ENCODE peak calls at places on chromosomes 16 and 17, in nine cellular contexts. One of them, this sample, is unnamed.
A peak's percentile ranks its signal among the peaks of the same experiment; 100 is the strongest.

GRCh38 chr16:56614549-56614991 is 6.2 kb downstream of the MT2A start:
- DNase-seq in endothelial cell: no peak
- DNase-seq in epithelial cell of esophagus: peak; percentile 80
- DNase-seq in SK-N-SH: no peak
- DNase-seq in CD4-positive, alpha-beta T cell: no peak
- DNase-seq in ascending aorta: no peak
- DNase-seq in activated CD8-positive, alpha-beta T cell treated with anti-CD3 and anti-CD28 coated beads for 36 hours: peak; percentile 72
- DNase-seq in progenitor cell of endocrine pancreas: no peak
- DNase-seq in GM23338: no peak
- DNase-seq in this sample: no peak

GRCh38 chr17:951388-952132 is 28.0 kb downstream of the NXN start:
- DNase-seq in ascending aorta: no peak
- DNase-seq in endothelial cell: peak; percentile 43
- DNase-seq in SK-N-SH: no peak
- DNase-seq in GM23338: peak; percentile 85
- DNase-seq in progenitor cell of endocrine pancreas: peak; percentile 56
- DNase-seq in CD4-positive, alpha-beta T cell: no peak
- DNase-seq in activated CD8-positive, alpha-beta T cell treated with anti-CD3 and anti-CD28 coated beads for 36 hours: no peak
- DNase-seq in epithelial cell of esophagus: peak; percentile 63
- DNase-seq in this sample: no peak

GRCh38 chr17:80347536-80347935 is 67.4 kb upstream of the ENDOV start:
- DNase-seq in GM23338: no peak
- DNase-seq in ascending aorta: no peak
- DNase-seq in SK-N-SH: no peak
- DNase-seq in CD4-positive, alpha-beta T cell: no peak
- DNase-seq in progenitor cell of endocrine pancreas: no peak
- DNase-seq in epithelial cell of esophagus: no peak
- DNase-seq in endothelial cell: no peak
- DNase-seq in activated CD8-positive, alpha-beta T cell treated with anti-CD3 and anti-CD28 coated beads for 36 hours: no peak
- DNase-seq in this sample: no peak

GRCh38 chr17:61251939-61252865 is 147.4 kb upstream of the TBX2 start:
- DNase-seq in SK-N-SH: peak; percentile 42
- DNase-seq in progenitor cell of endocrine pancreas: no peak
- DNase-seq in CD4-positive, alpha-beta T cell: no peak
- DNase-seq in epithelial cell of esophagus: no peak
- DNase-seq in endothelial cell: no peak
- DNase-seq in activated CD8-positive, alpha-beta T cell treated with anti-CD3 and anti-CD28 coated beads for 36 hours: no peak
- DNase-seq in GM23338: no peak
- DNase-seq in ascending aorta: peak; percentile 90
- DNase-seq in this sample: peak; percentile 99

GRCh38 chr17:19387921-19388521 is 1.0 kb upstream of the MFAP4 start:
- DNase-seq in progenitor cell of endocrine pancreas: no peak
- DNase-seq in SK-N-SH: no peak
- DNase-seq in GM23338: no peak
- DNase-seq in CD4-positive, alpha-beta T cell: no peak
- DNase-seq in epithelial cell of esophagus: peak; percentile 41
- DNase-seq in endothelial cell: no peak
- DNase-seq in ascending aorta: no peak
- DNase-seq in activated CD8-positive, alpha-beta T cell treated with anti-CD3 and anti-CD28 coated beads for 36 hours: no peak
- DNase-seq in this sample: peak; percentile 40

GRCh38 chr16:85213926-85214294 is 101.6 kb upstream of the CIBAR2 start:
- DNase-seq in progenitor cell of endocrine pancreas: no peak
- DNase-seq in GM23338: no peak
- DNase-seq in epithelial cell of esophagus: no peak
- DNase-seq in SK-N-SH: no peak
- DNase-seq in CD4-positive, alpha-beta T cell: no peak
- DNase-seq in activated CD8-positive, alpha-beta T cell treated with anti-CD3 and anti-CD28 coated beads for 36 hours: no peak
- DNase-seq in ascending aorta: no peak
- DNase-seq in endothelial cell: no peak
- DNase-seq in this sample: no peak

GRCh38 chr16:7997966-7998365 is 592.3 kb downstream of the TMEM114 start:
- DNase-seq in progenitor cell of endocrine pancreas: no peak
- DNase-seq in CD4-positive, alpha-beta T cell: no peak
- DNase-seq in activated CD8-positive, alpha-beta T cell treated with anti-CD3 and anti-CD28 coated beads for 36 hours: no peak
- DNase-seq in ascending aorta: no peak
- DNase-seq in epithelial cell of esophagus: no peak
- DNase-seq in endothelial cell: no peak
- DNase-seq in GM23338: no peak
- DNase-seq in SK-N-SH: no peak
- DNase-seq in this sample: no peak

GRCh38 chr17:47807421-47807820 is 14.2 kb downstream of the OSBPL7 start:
- DNase-seq in SK-N-SH: peak; percentile 16
- DNase-seq in ascending aorta: no peak
- DNase-seq in GM23338: no peak
- DNase-seq in epithelial cell of esophagus: no peak
- DNase-seq in CD4-positive, alpha-beta T cell: no peak
- DNase-seq in endothelial cell: no peak
- DNase-seq in progenitor cell of endocrine pancreas: no peak
- DNase-seq in activated CD8-positive, alpha-beta T cell treated with anti-CD3 and anti-CD28 coated beads for 36 hours: no peak
- DNase-seq in this sample: no peak

GRCh38 chr16:23907457-23907902 is 71.7 kb downstream of the PRKCB start:
- DNase-seq in CD4-positive, alpha-beta T cell: no peak
- DNase-seq in SK-N-SH: no peak
- DNase-seq in ascending aorta: no peak
- DNase-seq in endothelial cell: no peak
- DNase-seq in progenitor cell of endocrine pancreas: no peak
- DNase-seq in GM23338: no peak
- DNase-seq in epithelial cell of esophagus: no peak
- DNase-seq in activated CD8-positive, alpha-beta T cell treated with anti-CD3 and anti-CD28 coated beads for 36 hours: no peak
- DNase-seq in this sample: no peak

GRCh38 chr17:1759529-1759928 is 2.3 kb upstream of the SERPINF1 start:
- DNase-seq in GM23338: no peak
- DNase-seq in SK-N-SH: no peak
- DNase-seq in epithelial cell of esophagus: peak; percentile 82
- DNase-seq in ascending aorta: no peak
- DNase-seq in endothelial cell: no peak
- DNase-seq in activated CD8-positive, alpha-beta T cell treated with anti-CD3 and anti-CD28 coated beads for 36 hours: no peak
- DNase-seq in progenitor cell of endocrine pancreas: no peak
- DNase-seq in CD4-positive, alpha-beta T cell: no peak
- DNase-seq in this sample: no peak

GRCh38 chr17:56658648-56659047 is 65.1 kb downstream of the NOG start:
- DNase-seq in SK-N-SH: no peak
- DNase-seq in CD4-positive, alpha-beta T cell: no peak
- DNase-seq in epithelial cell of esophagus: peak; percentile 48
- DNase-seq in progenitor cell of endocrine pancreas: no peak
- DNase-seq in ascending aorta: no peak
- DNase-seq in endothelial cell: no peak
- DNase-seq in GM23338: no peak
- DNase-seq in activated CD8-positive, alpha-beta T cell treated with anti-CD3 and anti-CD28 coated beads for 36 hours: no peak
- DNase-seq in this sample: no peak

GRCh38 chr16:65070831-65071230 is 51.0 kb downstream of the CDH11 start:
- DNase-seq in ascending aorta: peak; percentile 26
- DNase-seq in progenitor cell of endocrine pancreas: no peak
- DNase-seq in GM23338: peak; percentile 13
- DNase-seq in CD4-positive, alpha-beta T cell: no peak
- DNase-seq in SK-N-SH: peak; percentile 15
- DNase-seq in epithelial cell of esophagus: peak; percentile 90
- DNase-seq in activated CD8-positive, alpha-beta T cell treated with anti-CD3 and anti-CD28 coated beads for 36 hours: no peak
- DNase-seq in endothelial cell: no peak
- DNase-seq in this sample: peak; percentile 86

GRCh38 chr16:87050142-87050541 is 267.1 kb downstream of the C16orf95 start:
- DNase-seq in endothelial cell: no peak
- DNase-seq in epithelial cell of esophagus: no peak
- DNase-seq in activated CD8-positive, alpha-beta T cell treated with anti-CD3 and anti-CD28 coated beads for 36 hours: no peak
- DNase-seq in progenitor cell of endocrine pancreas: no peak
- DNase-seq in SK-N-SH: no peak
- DNase-seq in GM23338: no peak
- DNase-seq in ascending aorta: no peak
- DNase-seq in CD4-positive, alpha-beta T cell: no peak
- DNase-seq in this sample: no peak

GRCh38 chr17:12089809-12090384 is 69.2 kb downstream of the MAP2K4 start:
- DNase-seq in endothelial cell: no peak
- DNase-seq in CD4-positive, alpha-beta T cell: no peak
- DNase-seq in activated CD8-positive, alpha-beta T cell treated with anti-CD3 and anti-CD28 coated beads for 36 hours: no peak
- DNase-seq in SK-N-SH: no peak
- DNase-seq in ascending aorta: no peak
- DNase-seq in progenitor cell of endocrine pancreas: no peak
- DNase-seq in GM23338: no peak
- DNase-seq in epithelial cell of esophagus: peak; percentile 63
- DNase-seq in this sample: no peak

GRCh38 chr16:49547448-49547847 is 173.8 kb downstream of the C16orf78 start:
- DNase-seq in SK-N-SH: no peak
- DNase-seq in ascending aorta: no peak
- DNase-seq in epithelial cell of esophagus: no peak
- DNase-seq in progenitor cell of endocrine pancreas: no peak
- DNase-seq in endothelial cell: no peak
- DNase-seq in activated CD8-positive, alpha-beta T cell treated with anti-CD3 and anti-CD28 coated beads for 36 hours: no peak
- DNase-seq in CD4-positive, alpha-beta T cell: no peak
- DNase-seq in GM23338: no peak
- DNase-seq in this sample: no peak

GRCh38 chr16:49545243-49545642 is 171.6 kb downstream of the C16orf78 start:
- DNase-seq in endothelial cell: no peak
- DNase-seq in SK-N-SH: no peak
- DNase-seq in CD4-positive, alpha-beta T cell: no peak
- DNase-seq in activated CD8-positive, alpha-beta T cell treated with anti-CD3 and anti-CD28 coated beads for 36 hours: no peak
- DNase-seq in epithelial cell of esophagus: no peak
- DNase-seq in GM23338: no peak
- DNase-seq in progenitor cell of endocrine pancreas: no peak
- DNase-seq in ascending aorta: no peak
- DNase-seq in this sample: no peak

GRCh38 chr16:49544828-49545227 is 171.2 kb downstream of the C16orf78 start:
- DNase-seq in endothelial cell: no peak
- DNase-seq in SK-N-SH: no peak
- DNase-seq in progenitor cell of endocrine pancreas: no peak
- DNase-seq in CD4-positive, alpha-beta T cell: no peak
- DNase-seq in epithelial cell of esophagus: no peak
- DNase-seq in GM23338: no peak
- DNase-seq in ascending aorta: no peak
- DNase-seq in activated CD8-positive, alpha-beta T cell treated with anti-CD3 and anti-CD28 coated beads for 36 hours: no peak
- DNase-seq in this sample: no peak

GRCh38 chr16:49546735-49547134 is 173.1 kb downstream of the C16orf78 start:
- DNase-seq in ascending aorta: no peak
- DNase-seq in SK-N-SH: no peak
- DNase-seq in CD4-positive, alpha-beta T cell: no peak
- DNase-seq in progenitor cell of endocrine pancreas: no peak
- DNase-seq in endothelial cell: no peak
- DNase-seq in GM23338: no peak
- DNase-seq in activated CD8-positive, alpha-beta T cell treated with anti-CD3 and anti-CD28 coated beads for 36 hours: no peak
- DNase-seq in epithelial cell of esophagus: no peak
- DNase-seq in this sample: no peak

GRCh38 chr16:49546059-49546458 is 172.5 kb downstream of the C16orf78 start:
- DNase-seq in epithelial cell of esophagus: no peak
- DNase-seq in CD4-positive, alpha-beta T cell: no peak
- DNase-seq in GM23338: no peak
- DNase-seq in ascending aorta: no peak
- DNase-seq in endothelial cell: no peak
- DNase-seq in activated CD8-positive, alpha-beta T cell treated with anti-CD3 and anti-CD28 coated beads for 36 hours: no peak
- DNase-seq in SK-N-SH: no peak
- DNase-seq in progenitor cell of endocrine pancreas: no peak
- DNase-seq in this sample: no peak
- TF ChIP-seq CTCF in epithelial cell of esophagus: no peak
- TF ChIP-seq CTCF in CD4-positive, alpha-beta T cell: no peak
- TF ChIP-seq CTCF in GM23338: no peak
- TF ChIP-seq CTCF in ascending aorta: no peak
- TF ChIP-seq CTCF in endothelial cell: no peak
- TF ChIP-seq CTCF in activated CD8-positive, alpha-beta T cell treated with anti-CD3 and anti-CD28 coated beads for 36 hours: no peak
- TF ChIP-seq CTCF in SK-N-SH: no peak
- TF ChIP-seq CTCF in progenitor cell of endocrine pancreas: no peak
- TF ChIP-seq CTCF in this sample: no peak

GRCh38 chr17:30720013-30720471 is 104.5 kb downstream of the CRLF3 start:
- DNase-seq in activated CD8-positive, alpha-beta T cell treated with anti-CD3 and anti-CD28 coated beads for 36 hours: no peak
- DNase-seq in SK-N-SH: no peak
- DNase-seq in ascending aorta: no peak
- DNase-seq in epithelial cell of esophagus: no peak
- DNase-seq in CD4-positive, alpha-beta T cell: no peak
- DNase-seq in GM23338: no peak
- DNase-seq in progenitor cell of endocrine pancreas: peak; percentile 6
- DNase-seq in endothelial cell: no peak
- DNase-seq in this sample: no peak

GRCh38 chr17:30717290-30718098 is 107.0 kb downstream of the CRLF3 start:
- DNase-seq in SK-N-SH: no peak
- DNase-seq in endothelial cell: no peak
- DNase-seq in epithelial cell of esophagus: no peak
- DNase-seq in progenitor cell of endocrine pancreas: no peak
- DNase-seq in activated CD8-positive, alpha-beta T cell treated with anti-CD3 and anti-CD28 coated beads for 36 hours: no peak
- DNase-seq in CD4-positive, alpha-beta T cell: no peak
- DNase-seq in ascending aorta: no peak
- DNase-seq in GM23338: no peak
- DNase-seq in this sample: no peak

GRCh38 chr17:30716461-30717289 is 107.8 kb downstream of the CRLF3 start:
- DNase-seq in GM23338: peak; percentile 63
- DNase-seq in epithelial cell of esophagus: no peak
- DNase-seq in endothelial cell: no peak
- DNase-seq in SK-N-SH: peak; percentile 41
- DNase-seq in progenitor cell of endocrine pancreas: no peak
- DNase-seq in activated CD8-positive, alpha-beta T cell treated with anti-CD3 and anti-CD28 coated beads for 36 hours: peak; percentile 32
- DNase-seq in CD4-positive, alpha-beta T cell: no peak
- DNase-seq in ascending aorta: no peak
- DNase-seq in this sample: no peak
- TF ChIP-seq CTCF in GM23338: peak; percentile 74
- TF ChIP-seq CTCF in epithelial cell of esophagus: peak; percentile 12
- TF ChIP-seq CTCF in endothelial cell: no peak
- TF ChIP-seq CTCF in SK-N-SH: peak; percentile 35
- TF ChIP-seq CTCF in progenitor cell of endocrine pancreas: no peak
- TF ChIP-seq CTCF in activated CD8-positive, alpha-beta T cell treated with anti-CD3 and anti-CD28 coated beads for 36 hours: no peak
- TF ChIP-seq CTCF in CD4-positive, alpha-beta T cell: no peak
- TF ChIP-seq CTCF in ascending aorta: no peak
- TF ChIP-seq CTCF in this sample: peak; percentile 35

DNA sequence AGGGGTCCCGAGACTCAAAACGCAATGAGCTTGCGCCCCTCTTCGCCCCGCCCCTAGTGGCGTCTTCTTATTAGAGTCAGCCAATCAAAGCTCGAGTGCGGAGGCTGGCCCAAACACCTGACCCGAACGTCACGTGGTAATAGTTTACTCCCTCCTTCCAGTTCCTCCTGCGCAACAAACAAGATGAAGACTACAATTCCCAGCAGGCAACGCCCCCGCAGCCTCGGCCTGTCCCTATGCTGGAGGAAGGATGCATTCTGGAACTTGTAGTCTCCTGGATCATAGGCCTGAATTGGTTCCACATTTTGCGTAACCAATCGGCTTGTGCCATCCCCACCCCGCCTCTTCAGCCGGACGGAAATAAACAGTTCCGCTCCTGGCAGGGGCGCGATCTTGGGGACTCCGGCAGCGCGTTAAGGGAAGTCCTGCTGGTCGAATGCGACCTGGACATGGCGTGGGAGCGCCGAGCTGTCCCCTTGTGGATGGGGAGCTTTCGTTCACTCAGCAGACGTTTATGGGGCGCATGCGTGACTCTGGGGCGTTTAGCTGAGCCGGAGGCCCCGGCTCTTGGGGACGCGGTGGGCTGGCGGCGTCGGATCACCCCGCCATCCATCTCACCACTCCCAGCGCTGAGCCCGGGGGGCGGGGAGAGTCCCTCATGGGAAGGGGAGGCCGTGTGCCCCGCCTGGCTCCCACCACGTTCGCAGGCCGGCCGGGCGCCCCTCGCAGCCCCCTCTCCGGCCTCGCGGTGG is at the start of gene WBP2:
- DNase-seq in epithelial cell of esophagus: peak; percentile 100
- DNase-seq in SK-N-SH: peak; percentile 97
- DNase-seq in activated CD8-positive, alpha-beta T cell treated with anti-CD3 and anti-CD28 coated beads for 36 hours: peak; percentile 100
- DNase-seq in ascending aorta: peak; percentile 99
- DNase-seq in CD4-positive, alpha-beta T cell: peak; percentile 95
- DNase-seq in endothelial cell: peak; percentile 94
- DNase-seq in progenitor cell of endocrine pancreas: peak; percentile 94
- DNase-seq in GM23338: peak; percentile 100
- DNase-seq in this sample: peak; percentile 99
- TF ChIP-seq CTCF in epithelial cell of esophagus: no peak
- TF ChIP-seq CTCF in SK-N-SH: peak; percentile 70
- TF ChIP-seq CTCF in activated CD8-positive, alpha-beta T cell treated with anti-CD3 and anti-CD28 coated beads for 36 hours: no peak
- TF ChIP-seq CTCF in ascending aorta: peak; percentile 63
- TF ChIP-seq CTCF in CD4-positive, alpha-beta T cell: peak; percentile 53
- TF ChIP-seq CTCF in endothelial cell: peak; percentile 57
- TF ChIP-seq CTCF in progenitor cell of endocrine pancreas: peak; percentile 62
- TF ChIP-seq CTCF in GM23338: peak; percentile 13
- TF ChIP-seq CTCF in this sample: peak; percentile 21

GRCh38 chr16:1941162-1941923 is 1.7 kb downstream of the MSRB1 start:
- DNase-seq in epithelial cell of esophagus: no peak
- DNase-seq in ascending aorta: no peak
- DNase-seq in progenitor cell of endocrine pancreas: no peak
- DNase-seq in activated CD8-positive, alpha-beta T cell treated with anti-CD3 and anti-CD28 coated beads for 36 hours: no peak
- DNase-seq in SK-N-SH: peak; percentile 9
- DNase-seq in GM23338: peak; percentile 78
- DNase-seq in endothelial cell: peak; percentile 49
- DNase-seq in CD4-positive, alpha-beta T cell: no peak
- DNase-seq in this sample: no peak
- TF ChIP-seq CTCF in epithelial cell of esophagus: no peak
- TF ChIP-seq CTCF in ascending aorta: no peak
- TF ChIP-seq CTCF in progenitor cell of endocrine pancreas: peak; percentile 17
- TF ChIP-seq CTCF in activated CD8-positive, alpha-beta T cell treated with anti-CD3 and anti-CD28 coated beads for 36 hours: no peak
- TF ChIP-seq CTCF in SK-N-SH: no peak
- TF ChIP-seq CTCF in GM23338: peak; percentile 68
- TF ChIP-seq CTCF in endothelial cell: peak; percentile 14
- TF ChIP-seq CTCF in CD4-positive, alpha-beta T cell: no peak
- TF ChIP-seq CTCF in this sample: no peak

This sample was measured in AG09309.